ENCODE peak calls at places on chromosomes 3 and 15, in eight cellular contexts. W is colonic mucosa, V is BE2C, K is ascending aorta, T is fibroblast of lung, I is hepatocyte, H is IMR-90, L is fibroblast of mammary gland. O is an unnamed sample.

GRCh38 chr3:71847794-71848193 is 62.8 kb upstream of the PROK2 start:
- DNase-seq in L (peak), W (no peak), H (no peak), V (peak), K (no peak), T (no peak), I (no peak), O (no peak)

GRCh38 chr3:54780336-54780735 is 147.5 kb downstream of the LRTM1 start:
- DNase-seq in V (no peak), H (no peak), K (no peak), W (no peak), T (peak), L (no peak), I (no peak), O (no peak)

GRCh38 chr3:195247863-195248189 is 23.1 kb downstream of the XXYLT1 start:
- DNase-seq in I (no peak), K (no peak), W (no peak), L (no peak), H (no peak), V (no peak), T (no peak), O (no peak)

GRCh38 chr3:157436583-157437300 is at the start of gene PTX3:
- DNase-seq in W (peak), I (peak), K (no peak), T (peak), H (peak), V (no peak), L (peak), O (peak)

GRCh38 chr3:46435327-46435726 is 28.3 kb downstream of the CCRL2 start:
- DNase-seq in I (no peak), W (no peak), V (no peak), H (no peak), L (no peak), K (no peak), T (no peak), O (no peak)

GRCh38 chr15:101613130-101614000 is 38.8 kb downstream of the TM2D3 start:
- DNase-seq in I (peak), H (peak), W (peak), V (peak), K (peak), L (peak), T (peak), O (peak)

GRCh38 chr3:146969356-146969755 is 364.2 kb upstream of the PLSCR5 start:
- DNase-seq in K (no peak), I (no peak), V (no peak), H (peak), L (peak), W (no peak), T (peak), O (peak)

GRCh38 chr3:150786791-150787190 is 23.8 kb upstream of the SIAH2 start:
- DNase-seq in W (no peak), I (no peak), H (no peak), K (no peak), L (no peak), V (no peak), T (peak), O (no peak)

GRCh38 chr3:72113564-72113963 is 328.6 kb upstream of the PROK2 start:
- DNase-seq in T (no peak), W (no peak), H (no peak), K (no peak), L (no peak), V (no peak), I (no peak), O (no peak)

GRCh38 chr3:49007771-49008528 is 759 bp downstream of the WDR6 start:
- DNase-seq in L (peak), V (peak), K (peak), H (peak), I (peak), T (peak), W (peak), O (peak)

GRCh38 chr3:98002717-98003116 is 30.5 kb upstream of the RIOX2 start:
- DNase-seq in W (no peak), K (no peak), T (no peak), V (no peak), H (no peak), I (no peak), L (no peak), O (no peak)

GRCh38 chr3:112689385-112689784 is 48.4 kb upstream of the CCDC80 start:
- DNase-seq in H (no peak), V (no peak), W (no peak), T (no peak), K (no peak), I (no peak), L (no peak), O (no peak)

GRCh38 chr3:178084938-178085816 is 451.1 kb upstream of the KCNMB2 start:
- DNase-seq in H (peak), V (peak), T (peak), K (peak), L (peak), W (peak), I (peak), O (peak)

GRCh38 chr15:69795601-69796000 is 302.1 kb downstream of the TLE3 start:
- DNase-seq in I (no peak), V (no peak), K (peak), H (no peak), L (no peak), T (no peak), W (no peak), O (no peak)

GRCh38 chr3:67349551-67350174 is 304.7 kb downstream of the SUCLG2 start:
- DNase-seq in W (no peak), H (peak), V (no peak), I (no peak), L (peak), K (no peak), T (peak), O (no peak)

GRCh38 chr15:71570736-71571135 is 239.6 kb upstream of the NR2E3 start:
- DNase-seq in I (no peak), K (no peak), V (no peak), T (no peak), L (no peak), H (no peak), W (no peak), O (no peak)

GRCh38 chr3:45135959-45136358 is 10.2 kb downstream of the CDCP1 start:
- DNase-seq in V (no peak), T (peak), K (no peak), I (no peak), W (no peak), H (peak), L (peak), O (no peak)

DNA sequence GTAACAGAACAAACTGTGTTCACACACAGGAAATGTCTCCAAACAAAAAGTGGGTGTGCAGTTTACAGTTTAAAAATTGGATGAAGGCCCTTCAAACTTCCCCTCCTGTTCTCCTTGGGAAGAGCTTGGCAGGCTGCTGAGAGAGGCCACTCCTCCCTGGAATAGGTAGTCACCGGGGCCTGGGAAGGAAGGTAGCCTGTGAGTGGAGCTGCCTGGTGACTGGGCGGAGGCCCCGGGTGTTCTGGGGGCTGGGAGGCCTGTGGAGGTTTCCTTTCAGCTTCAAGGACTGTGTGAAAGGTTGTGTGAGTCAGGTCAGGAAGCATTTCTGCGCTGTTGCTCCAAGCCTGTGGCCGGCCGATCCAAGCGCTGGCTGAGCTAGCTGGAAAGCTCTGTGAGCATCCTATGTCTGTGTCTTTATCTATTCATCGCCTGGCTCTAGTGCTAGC is 14.1 kb downstream of the SLCO3A1 start:
- DNase-seq in L (peak), K (peak), W (peak), V (peak), I (peak), H (peak), T (peak), O (peak)
- H3K4me3 ChIP-seq in L (peak), K (no peak), W (no peak), V (no peak), I (no peak), H (no peak), T (no peak), O (no peak)

GRCh38 chr3:64318670-64319271 is 93.5 kb upstream of the PRICKLE2 start:
- DNase-seq in V (no peak), K (no peak), I (no peak), H (no peak), L (no peak), W (no peak), T (no peak), O (no peak)
- TF ChIP-seq CTCF in V (no peak), K (no peak), I (no peak), H (no peak), L (no peak), W (no peak), T (no peak), O (no peak)

GRCh38 chr3:14145236-14145635 is 20.4 kb downstream of the TMEM43 start:
- DNase-seq in T (peak), V (no peak), H (peak), K (peak), I (no peak), W (no peak), L (peak), O (peak)
- H3K4me3 ChIP-seq in T (no peak), V (no peak), H (no peak), K (peak), I (no peak), W (no peak), L (no peak), O (no peak)

GRCh38 chr15:90640862-90641261 is 76.3 kb upstream of the BLM start:
- DNase-seq in W (no peak), H (no peak), T (no peak), L (no peak), V (no peak), I (no peak), K (no peak), O (no peak)

GRCh38 chr15:90643301-90643632 is 73.9 kb upstream of the BLM start:
- DNase-seq in K (no peak), L (no peak), H (no peak), W (no peak), V (no peak), T (no peak), I (no peak), O (no peak)

GRCh38 chr15:90644526-90644925 is 72.6 kb upstream of the BLM start:
- DNase-seq in V (no peak), H (no peak), L (no peak), K (no peak), W (no peak), I (no peak), T (no peak), O (no peak)

GRCh38 chr15:90641581-90642463 is 75.3 kb upstream of the BLM start:
- DNase-seq in T (no peak), K (no peak), W (no peak), L (no peak), I (no peak), H (no peak), V (no peak), O (no peak)

DNA sequence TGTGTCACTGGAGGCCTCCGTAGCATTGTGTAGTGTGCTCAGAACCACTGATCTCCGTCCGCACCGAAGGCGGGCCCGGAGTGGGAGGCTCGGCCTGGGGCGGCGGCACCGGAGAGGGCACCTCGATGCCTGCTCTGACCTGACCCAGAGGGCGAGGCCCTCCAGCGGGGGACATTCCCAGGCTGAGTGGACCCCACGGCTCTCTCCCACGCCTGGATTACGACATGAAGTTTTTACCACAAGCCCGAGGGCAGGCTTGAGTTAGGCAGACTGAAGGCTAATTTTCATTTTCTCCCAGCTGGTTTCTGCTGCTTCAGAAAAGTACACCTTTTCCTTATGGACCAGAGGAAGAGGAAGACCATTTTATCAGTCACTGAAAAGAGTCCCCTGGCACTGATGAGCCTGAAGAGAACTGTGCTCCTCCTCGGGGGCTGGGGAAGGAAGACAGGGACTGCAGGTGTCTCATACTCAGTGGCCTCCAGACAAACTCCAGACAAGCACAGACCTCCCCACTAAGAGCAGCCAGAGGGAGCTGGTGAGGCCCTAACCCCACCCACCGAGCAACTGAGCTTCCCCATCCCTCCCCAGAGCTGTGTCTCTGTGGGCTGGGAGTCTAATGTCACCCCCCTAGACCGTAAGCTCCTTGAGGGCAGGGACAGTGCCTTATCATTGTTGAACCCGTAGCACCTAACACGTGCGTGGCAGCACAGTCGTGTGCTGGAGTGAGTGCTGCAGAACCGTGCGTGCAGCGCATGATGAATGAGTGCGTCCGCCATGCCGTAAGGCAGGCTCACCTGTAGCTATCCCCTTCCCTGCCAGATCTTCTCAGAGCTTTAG is 74.5 kb upstream of the BLM start:
- DNase-seq in T (no peak), W (no peak), L (no peak), K (no peak), I (no peak), V (no peak), H (no peak), O (no peak)
- TF ChIP-seq CTCF in T (no peak), W (no peak), L (peak), K (no peak), I (no peak), V (peak), H (no peak), O (no peak)

GRCh38 chr3:68945231-68945630 is 12.9 kb upstream of the TAFA4 start:
- DNase-seq in H (no peak), T (no peak), W (no peak), V (no peak), I (no peak), L (no peak), K (no peak), O (no peak)
- H3K4me3 ChIP-seq in H (no peak), T (no peak), W (no peak), V (no peak), I (no peak), L (no peak), K (no peak), O (no peak)

GRCh38 chr15:40893019-40893723 is 1.1 kb upstream of the VPS18 start:
- DNase-seq in V (no peak), L (no peak), H (no peak), I (no peak), W (no peak), K (no peak), T (no peak), O (no peak)

GRCh38 chr15:40893733-40894688 is at the start of gene VPS18:
- DNase-seq in I (peak), W (peak), L (peak), T (peak), K (peak), V (peak), H (peak), O (peak)

GRCh38 chr15:40892449-40893012 is 1.7 kb upstream of the VPS18 start:
- DNase-seq in T (no peak), I (no peak), W (no peak), L (no peak), H (no peak), K (no peak), V (no peak), O (no peak)

GRCh38 chr15:40894689-40895308 is 549 bp downstream of the VPS18 start:
- DNase-seq in T (peak), L (peak), K (peak), V (peak), I (peak), H (peak), W (peak), O (peak)

GRCh38 chr15:40891810-40892448 is 2.3 kb upstream of the VPS18 start:
- DNase-seq in K (no peak), L (peak), V (peak), H (peak), I (peak), T (peak), W (peak), O (peak)
- TF ChIP-seq CTCF in K (peak), L (peak), V (peak), H (peak), I (peak), T (peak), W (peak), O (peak)

O was measured in cardiac fibroblast.